ENCODE peak calls at places on chromosomes 11 and 22, in four cellular contexts. Z is RWPE1; S is ELF-1; Q is activated CD8-positive, alpha-beta T cell treated with anti-CD3 and anti-CD28 coated beads for 36 hours. U is an unnamed sample.

GRCh38 chr22:24178502-24179440 is 2.5 kb upstream of the SUSD2 start:
- DNase-seq in Z (no peak), S (no peak), Q (no peak), U (no peak)

GRCh38 chr11:94674005-94674491 is 94.1 kb upstream of the AMOTL1 start:
- DNase-seq in Z (peak; percentile 59), S (no peak), Q (no peak), U (no peak)

GRCh38 chr22:28773461-28773867 is 969 bp downstream of the CCDC117 start:
- DNase-seq in Z (peak; percentile 8), S (no peak), Q (no peak), U (no peak)

GRCh38 chr11:2775083-2775625 is 75.4 kb upstream of the KCNQ1OT1 start:
- DNase-seq in Z (no peak), S (no peak), Q (peak; percentile 31), U (no peak)

GRCh38 chr11:46106530-46107407 is 14.5 kb downstream of the PHF21A start:
- DNase-seq in Z (no peak), S (no peak), Q (no peak), U (no peak)

GRCh38 chr11:119207300-119207570 is 1.1 kb downstream of the CBL start:
- DNase-seq in Z (no peak), S (no peak), Q (no peak), U (no peak)

GRCh38 chr11:12800032-12800671 is 125.9 kb downstream of the TEAD1 start:
- DNase-seq in Z (peak; percentile 80), S (peak; percentile 80), Q (no peak), U (no peak)

GRCh38 chr11:93843906-93844305 is 6.5 kb downstream of the VSTM5 start:
- DNase-seq in Z (no peak), S (no peak), Q (no peak), U (no peak)

GRCh38 chr11:122261546-122261945 is 145.5 kb upstream of the BLID start:
- DNase-seq in Z (no peak), S (no peak), Q (no peak), U (no peak)

GRCh38 chr22:33922268-33922667 is 2.0 kb upstream of the LARGE1 start:
- DNase-seq in Z (no peak), S (peak; percentile 68), Q (peak; percentile 6), U (no peak)

GRCh38 chr22:35191412-35191811 is 65.9 kb upstream of the HMGXB4 start:
- DNase-seq in Z (peak; percentile 27), S (no peak), Q (no peak), U (no peak)

GRCh38 chr11:47641585-47642098 is 717 bp downstream of the MTCH2 start:
- DNase-seq in Z (no peak), S (no peak), Q (no peak), U (no peak)

GRCh38 chr11:128725630-128726461 is 32.0 kb downstream of the FLI1 start:
- DNase-seq in Z (no peak), S (no peak), Q (peak; percentile 74), U (no peak)

GRCh38 chr22:19892249-19892879 is 37.7 kb upstream of the GNB1L start:
- DNase-seq in Z (peak; percentile 16), S (peak; percentile 80), Q (peak; percentile 80), U (no peak)

GRCh38 chr22:46571642-46572250 is 34.3 kb upstream of the CELSR1 start:
- DNase-seq in Z (no peak), S (no peak), Q (no peak), U (no peak)

GRCh38 chr11:112346586-112346985 is 85.9 kb upstream of the PLET1 start:
- DNase-seq in Z (no peak), S (no peak), Q (no peak), U (no peak)

U was measured in cardiac septum.